ENCODE peak calls at places on chromosomes 11 and 22, in nine cellular contexts. X, K, Q, G, B, J, L, R and N are unnamed samples.

GRCh38 chr11:113572349-113572748 is 97.2 kb upstream of the DRD2 start:
- DNase-seq in J (no peak), X (peak), Q (no peak), G (no peak), K (no peak), R (no peak), B (no peak), L (no peak), N (no peak)

GRCh38 chr11:113289341-113290187 is 24.8 kb upstream of the TTC12 start:
- DNase-seq in Q (peak), X (peak), B (peak), J (peak), L (peak), R (no peak), K (peak), G (peak), N (peak)

GRCh38 chr11:44179173-44179572 is 83.7 kb downstream of the EXT2 start:
- DNase-seq in B (no peak), G (no peak), R (no peak), L (no peak), X (peak), K (no peak), Q (no peak), J (peak), N (peak)

GRCh38 chr11:83033972-83034672 is 37.6 kb downstream of the RAB30 start:
- DNase-seq in X (peak), G (peak), K (no peak), L (peak), R (no peak), B (peak), Q (peak), J (peak), N (peak)

GRCh38 chr11:119223856-119224255 is 17.7 kb downstream of the CBL start:
- DNase-seq in G (no peak), L (no peak), R (no peak), K (no peak), Q (no peak), B (no peak), X (no peak), J (peak), N (peak)

GRCh38 chr11:289706-290620 is 1.0 kb downstream of the PGGHG start:
- DNase-seq in L (peak), J (no peak), Q (no peak), X (no peak), K (no peak), G (no peak), B (peak), R (no peak), N (no peak)

GRCh38 chr11:36356201-36356600 is 60.1 kb downstream of the PRR5L start:
- DNase-seq in X (peak), J (peak), R (no peak), Q (no peak), B (no peak), K (no peak), G (peak), L (no peak), N (peak)

GRCh38 chr11:6210274-6210955 is 5.1 kb downstream of the C11orf42 start:
- DNase-seq in K (no peak), R (no peak), L (no peak), B (no peak), X (no peak), G (no peak), J (no peak), Q (no peak), N (peak)

GRCh38 chr11:27124514-27125264 is 84.1 kb downstream of the BBOX1 start:
- DNase-seq in G (no peak), L (no peak), R (no peak), X (peak), J (peak), K (no peak), B (no peak), Q (no peak), N (peak)

GRCh38 chr11:128686745-128687177 is 7.1 kb upstream of the FLI1 start:
- DNase-seq in G (no peak), K (no peak), J (peak), X (peak), Q (no peak), L (peak), R (no peak), B (no peak), N (peak)

GRCh38 chr22:41280065-41280464 is 5.9 kb downstream of the RANGAP1 start:
- DNase-seq in K (no peak), G (no peak), B (no peak), Q (no peak), X (no peak), J (no peak), L (no peak), R (no peak), N (no peak)

DNA sequence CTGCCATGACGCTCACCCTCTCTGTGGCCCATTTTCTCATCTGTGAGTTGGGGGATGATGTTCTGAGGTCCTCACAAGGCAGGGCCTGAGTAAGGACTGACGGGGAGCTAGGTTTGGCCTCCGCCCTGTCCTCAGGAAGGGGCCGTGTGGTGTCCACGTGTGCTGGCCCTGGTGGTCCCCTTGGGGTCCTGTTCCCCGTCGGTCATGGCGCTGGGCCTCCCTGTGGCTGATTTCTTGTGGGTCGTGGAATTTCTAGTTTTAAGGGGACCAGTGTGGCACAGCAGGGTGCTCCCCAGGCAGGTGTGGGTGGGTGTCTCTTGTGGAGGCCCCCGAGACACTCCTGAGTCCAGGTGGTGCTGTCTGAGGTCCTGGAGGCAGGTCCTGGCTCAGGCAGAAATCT is 5.9 kb downstream of the LINC01488 start:
- DNase-seq in R (no peak), B (no peak), G (no peak), J (no peak), X (no peak), Q (no peak), K (no peak), L (peak), N (no peak)
- H3K4me3 ChIP-seq in R (no peak), B (no peak), G (no peak), J (no peak), X (no peak), Q (no peak), K (no peak), L (no peak), N (no peak)

DNA sequence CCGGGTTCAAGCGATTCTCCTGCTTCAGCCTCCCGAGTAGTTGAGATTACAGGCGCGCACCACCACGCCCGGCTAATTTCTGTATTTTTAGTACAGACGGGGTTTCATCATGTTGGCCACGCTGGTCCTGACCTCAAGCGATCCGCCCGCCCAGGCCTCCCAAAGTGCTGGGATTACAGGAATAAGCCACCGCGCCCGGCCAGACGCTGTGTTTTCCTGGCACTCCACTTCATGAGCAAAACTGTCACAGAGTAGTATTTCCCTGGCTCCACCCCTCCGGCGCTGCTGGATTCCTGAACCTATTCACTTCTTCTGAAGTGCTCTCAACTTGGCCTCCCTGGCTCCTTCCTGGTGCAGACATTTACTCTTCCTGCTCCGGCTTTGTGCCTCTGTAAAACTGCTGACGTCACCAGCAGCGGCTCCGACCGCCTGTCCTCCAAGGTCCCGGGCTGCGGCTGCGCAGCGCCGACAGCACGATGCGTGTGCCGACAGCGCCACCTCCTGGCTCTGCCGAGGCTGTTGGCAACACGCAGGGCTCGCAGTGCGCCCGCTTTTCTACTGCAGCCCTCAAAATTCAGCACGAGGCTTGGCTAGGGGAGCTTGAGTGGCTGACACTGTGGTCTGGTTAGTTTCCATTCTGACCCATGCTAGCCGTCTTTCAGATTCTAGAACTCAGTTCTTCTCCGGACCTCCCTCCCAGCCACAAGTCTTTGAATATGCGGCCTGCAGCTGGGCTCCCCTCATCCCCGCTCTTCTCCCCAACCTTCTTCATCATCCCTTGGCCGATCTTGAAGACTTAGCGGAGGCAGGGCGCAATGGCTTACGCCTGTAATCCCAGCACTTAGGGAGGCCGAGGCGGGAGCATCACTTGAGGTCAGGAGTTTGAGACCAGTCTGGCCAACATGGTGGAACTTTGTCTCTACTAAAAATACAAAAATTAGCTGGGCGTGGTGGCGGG is 36.6 kb downstream of the APOL3 start:
- DNase-seq in G (peak), Q (peak), B (peak), X (peak), K (peak), R (peak), J (peak), L (peak), N (peak)
- H3K4me3 ChIP-seq in G (peak), Q (peak), B (peak), X (no peak), K (peak), R (peak), J (peak), L (no peak), N (peak)

GRCh38 chr22:19728271-19728670 is 4.9 kb downstream of the GP1BB start:
- DNase-seq in G (no peak), R (no peak), X (no peak), J (no peak), K (no peak), L (no peak), Q (no peak), B (no peak), N (no peak)
- H3K4me3 ChIP-seq in G (no peak), R (no peak), X (no peak), J (no peak), K (no peak), L (no peak), Q (no peak), B (no peak), N (no peak)

GRCh38 chr11:65903068-65903481 is 2.9 kb upstream of the FOSL1 start:
- DNase-seq in R (no peak), G (no peak), L (no peak), J (peak), K (no peak), B (no peak), X (peak), Q (no peak), N (peak)

GRCh38 chr11:65900125-65900898 is at the start of gene FOSL1:
- DNase-seq in X (peak), K (peak), L (peak), Q (peak), B (peak), J (peak), G (peak), R (peak), N (peak)

GRCh38 chr11:65899356-65900124 is 648 bp downstream of the FOSL1 start:
- DNase-seq in Q (peak), X (peak), J (peak), R (no peak), L (peak), K (no peak), B (peak), G (peak), N (peak)

GRCh38 chr11:65898656-65899355 is 1.4 kb downstream of the FOSL1 start:
- DNase-seq in L (no peak), G (no peak), R (no peak), K (no peak), J (peak), X (no peak), Q (no peak), B (no peak), N (peak)

DNA sequence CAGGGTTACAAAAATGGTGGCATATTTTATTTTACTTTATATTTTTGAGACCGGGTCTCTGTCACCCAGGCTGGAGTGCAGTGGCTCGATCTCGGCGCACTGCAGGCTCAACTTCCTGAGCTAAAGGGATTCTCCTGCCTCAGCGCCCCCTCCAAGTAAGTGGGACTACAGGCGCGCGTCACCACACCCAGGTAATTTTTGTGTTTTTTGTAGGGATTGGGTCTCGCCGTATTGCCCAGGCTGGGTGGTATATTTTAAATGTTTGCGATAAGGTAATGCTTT is 652 bp upstream of the FOSL1 start:
- DNase-seq in L (no peak), K (no peak), X (no peak), B (no peak), Q (no peak), G (no peak), J (no peak), R (no peak), N (no peak)
- H3K4me3 ChIP-seq in L (no peak), K (no peak), X (peak), B (peak), Q (peak), G (peak), J (no peak), R (peak), N (no peak)

DNA sequence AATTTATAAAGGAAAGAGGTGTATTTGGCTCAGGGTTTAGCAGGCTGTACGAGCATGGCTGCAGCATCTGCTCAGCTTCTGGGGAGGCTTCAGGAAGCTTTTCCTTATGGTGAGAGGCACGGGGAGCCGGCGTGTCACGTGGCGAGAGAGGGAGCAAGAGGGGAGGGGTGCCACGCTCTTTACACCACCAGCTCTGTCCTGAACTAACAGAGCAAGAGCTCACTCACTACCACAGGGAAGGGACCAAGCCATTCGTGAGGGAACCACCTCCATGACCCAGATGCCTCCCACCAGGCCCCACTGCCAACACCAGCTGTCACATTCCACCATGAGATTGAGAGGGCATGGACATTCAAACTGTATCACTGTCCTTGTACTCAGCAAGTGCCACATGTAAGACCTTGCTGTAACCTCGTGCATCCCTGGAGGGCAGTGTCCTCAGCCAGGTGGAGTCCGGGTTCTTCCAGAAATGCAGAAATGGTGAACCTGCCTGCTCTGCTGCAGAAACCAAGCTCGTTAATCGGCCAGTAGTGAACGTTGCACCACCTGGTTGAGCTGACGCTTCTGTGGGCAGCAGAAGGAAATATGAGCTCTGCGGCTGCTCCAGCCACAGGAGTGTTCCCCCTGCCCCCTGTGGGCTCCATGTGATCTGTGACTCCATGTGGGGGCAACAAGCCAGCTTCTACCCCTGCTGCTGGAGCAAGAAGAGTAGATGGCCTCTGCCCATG is 368.6 kb downstream of the TBC1D22A start:
- DNase-seq in K (no peak), B (no peak), J (no peak), R (no peak), L (peak), X (no peak), G (no peak), Q (no peak), N (no peak)
- H3K4me3 ChIP-seq in K (no peak), B (no peak), J (no peak), R (no peak), L (no peak), X (no peak), G (no peak), Q (no peak), N (no peak)

GRCh38 chr22:49052560-49052959 is 775.1 kb downstream of the BRD1 start:
- DNase-seq in Q (no peak), G (no peak), R (no peak), K (no peak), X (no peak), B (peak), L (no peak), J (no peak), N (no peak)
- H3K4me3 ChIP-seq in Q (peak), G (peak), R (peak), K (no peak), X (no peak), B (peak), L (no peak), J (no peak), N (no peak)

GRCh38 chr11:86673872-86674750 is 1.7 kb upstream of the ME3 start:
- DNase-seq in Q (no peak), G (no peak), L (no peak), R (no peak), J (no peak), X (no peak), K (no peak), B (no peak), N (no peak)

GRCh38 chr11:86678296-86678695 is 5.9 kb upstream of the ME3 start:
- DNase-seq in K (no peak), G (no peak), L (no peak), X (no peak), R (no peak), J (no peak), B (no peak), Q (no peak), N (no peak)

GRCh38 chr11:86676533-86677154 is 4.2 kb upstream of the ME3 start:
- DNase-seq in X (peak), G (no peak), R (no peak), L (no peak), Q (no peak), K (no peak), B (no peak), J (no peak), N (no peak)

GRCh38 chr11:86674965-86675364 is 2.5 kb upstream of the ME3 start:
- DNase-seq in K (no peak), J (no peak), Q (no peak), B (no peak), X (no peak), L (no peak), R (no peak), G (no peak), N (no peak)

GRCh38 chr11:86676010-86676409 is 3.6 kb upstream of the ME3 start:
- DNase-seq in G (peak), R (no peak), L (no peak), K (no peak), J (no peak), B (no peak), Q (no peak), X (no peak), N (no peak)
- H3K4me3 ChIP-seq in G (no peak), R (no peak), L (no peak), K (no peak), J (no peak), B (no peak), Q (no peak), X (no peak), N (no peak)

GRCh38 chr22:36759481-36760159 is 16.3 kb downstream of the IFT27 start:
- DNase-seq in J (no peak), G (no peak), K (no peak), L (peak), B (peak), Q (no peak), R (no peak), X (no peak), N (no peak)

GRCh38 chr22:36757608-36758220 is 18.2 kb downstream of the IFT27 start:
- DNase-seq in R (no peak), B (peak), G (peak), X (peak), J (peak), L (peak), K (peak), Q (peak), N (peak)

GRCh38 chr22:36760716-36761115 is 15.2 kb downstream of the IFT27 start:
- DNase-seq in Q (no peak), K (no peak), J (no peak), G (no peak), R (no peak), X (no peak), B (peak), L (no peak), N (no peak)

GRCh38 chr22:36756746-36757607 is 18.9 kb downstream of the IFT27 start:
- DNase-seq in G (no peak), R (no peak), L (peak), Q (no peak), K (no peak), X (no peak), J (no peak), B (peak), N (no peak)

DNA sequence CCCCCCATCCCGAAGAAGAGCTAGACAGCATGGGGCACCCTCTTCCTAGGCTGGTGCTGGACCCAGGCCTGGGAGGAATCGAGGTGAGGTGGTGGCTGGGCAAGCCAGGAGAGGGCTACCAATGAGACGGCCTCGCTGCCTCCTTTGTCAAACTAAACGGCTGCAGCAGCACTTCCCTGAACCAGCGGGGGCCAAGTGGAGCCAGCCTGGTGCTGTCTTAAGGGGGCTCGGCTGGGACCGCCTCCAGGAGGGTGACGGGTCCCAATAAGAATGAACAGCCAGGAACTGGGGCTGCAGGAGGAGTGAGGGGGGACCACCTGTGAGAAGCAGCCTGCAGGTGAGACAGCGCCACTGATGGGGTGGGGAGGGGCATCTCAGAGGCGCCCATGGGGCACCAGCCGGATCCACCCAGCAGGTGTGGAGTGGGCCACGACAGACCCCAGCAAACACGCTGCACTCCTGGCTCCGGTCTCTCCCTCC is 17.1 kb downstream of the IFT27 start:
- DNase-seq in X (no peak), B (peak), L (peak), Q (no peak), K (no peak), R (no peak), J (no peak), G (no peak), N (no peak)
- H3K4me3 ChIP-seq in X (no peak), B (no peak), L (no peak), Q (no peak), K (no peak), R (no peak), J (no peak), G (no peak), N (no peak)